ENCODE peak calls at places on chromosome 7, in eight cellular contexts. M is suprapubic skin, T is endodermal cell, B is NB4, N is psoas muscle, R is spleen, A is bronchial epithelial cell, K is cardiac muscle cell. X is an unnamed sample.

GRCh38 chr7:129781856-129782256 is 170.3 kb downstream of the NRF1 start:
- DNase-seq in M (no peak), T (peak; percentile 90), B (no peak), N (no peak), R (peak; percentile 71), A (no peak), K (no peak), X (no peak)

GRCh38 chr7:27585781-27586447 is 76.8 kb downstream of the HIBADH start:
- DNase-seq in M (no peak), T (no peak), B (no peak), N (no peak), R (no peak), A (no peak), K (no peak), X (no peak)

GRCh38 chr7:26631601-26632000 is 232.8 kb downstream of the SKAP2 start:
- DNase-seq in M (no peak), T (no peak), B (no peak), N (no peak), R (no peak), A (no peak), K (no peak), X (no peak)

GRCh38 chr7:150968056-150968455 is 10.1 kb downstream of the KCNH2 start:
- DNase-seq in M (no peak), T (no peak), B (no peak), N (no peak), R (no peak), A (no peak), K (peak; percentile 64), X (no peak)

GRCh38 chr7:106139253-106140251 is 27.4 kb upstream of the SYPL1 start:
- DNase-seq in M (no peak), T (no peak), B (no peak), N (peak; percentile 37), R (no peak), A (peak; percentile 17), K (peak; percentile 28), X (no peak)

GRCh38 chr7:149310113-149310836 is 48.3 kb downstream of the ZNF783 start:
- DNase-seq in M (no peak), T (no peak), B (peak; percentile 75), N (no peak), R (no peak), A (peak; percentile 84), K (peak; percentile 6), X (no peak)

GRCh38 chr7:17506090-17506489 is 207.6 kb downstream of the AHR start:
- DNase-seq in M (no peak), T (no peak), B (no peak), N (no peak), R (no peak), A (peak; percentile 40), K (no peak), X (no peak)

GRCh38 chr7:149714910-149715471 is 58.4 kb downstream of the ZNF467 start:
- DNase-seq in M (peak; percentile 78), T (no peak), B (no peak), N (no peak), R (peak; percentile 93), A (no peak), K (no peak), X (no peak)

GRCh38 chr7:20407585-20408466 is 77.1 kb downstream of the ITGB8 start:
- DNase-seq in M (no peak), T (peak; percentile 50), B (no peak), N (no peak), R (no peak), A (peak; percentile 80), K (peak; percentile 72), X (no peak)

GRCh38 chr7:74404741-74405140 is 49.0 kb upstream of the GTF2IRD1 start:
- DNase-seq in M (no peak), T (no peak), B (no peak), N (no peak), R (no peak), A (no peak), K (no peak), X (no peak)

GRCh38 chr7:44906980-44907379 is 21.6 kb upstream of the PURB start:
- DNase-seq in M (no peak), T (no peak), B (no peak), N (no peak), R (no peak), A (no peak), K (no peak), X (no peak)

GRCh38 chr7:53350241-53350640 is 314.8 kb downstream of the POM121L12 start:
- DNase-seq in M (no peak), T (peak; percentile 93), B (peak; percentile 57), N (no peak), R (no peak), A (peak; percentile 20), K (peak; percentile 67), X (no peak)

GRCh38 chr7:134514663-134515062 is 12.7 kb upstream of the AKR1B10 start:
- DNase-seq in M (no peak), T (no peak), B (peak; percentile 83), N (no peak), R (no peak), A (peak; percentile 83), K (peak; percentile 77), X (no peak)

GRCh38 chr7:144937199-144937598 is 101.3 kb upstream of the TPK1 start:
- DNase-seq in M (no peak), T (no peak), B (no peak), N (no peak), R (no peak), A (no peak), K (no peak), X (no peak)

GRCh38 chr7:107591410-107591809 is 11.4 kb downstream of the BCAP29 start:
- DNase-seq in M (no peak), T (no peak), B (no peak), N (no peak), R (no peak), A (no peak), K (no peak), X (no peak)

GRCh38 chr7:40694041-40694809 is 559.4 kb downstream of the SUGCT start:
- DNase-seq in M (no peak), T (no peak), B (no peak), N (no peak), R (no peak), A (no peak), K (no peak), X (no peak)

GRCh38 chr7:132095111-132095765 is 481.0 kb downstream of the PLXNA4 start:
- DNase-seq in M (no peak), T (peak; percentile 17), B (no peak), N (no peak), R (no peak), A (no peak), K (no peak), X (no peak)

DNA sequence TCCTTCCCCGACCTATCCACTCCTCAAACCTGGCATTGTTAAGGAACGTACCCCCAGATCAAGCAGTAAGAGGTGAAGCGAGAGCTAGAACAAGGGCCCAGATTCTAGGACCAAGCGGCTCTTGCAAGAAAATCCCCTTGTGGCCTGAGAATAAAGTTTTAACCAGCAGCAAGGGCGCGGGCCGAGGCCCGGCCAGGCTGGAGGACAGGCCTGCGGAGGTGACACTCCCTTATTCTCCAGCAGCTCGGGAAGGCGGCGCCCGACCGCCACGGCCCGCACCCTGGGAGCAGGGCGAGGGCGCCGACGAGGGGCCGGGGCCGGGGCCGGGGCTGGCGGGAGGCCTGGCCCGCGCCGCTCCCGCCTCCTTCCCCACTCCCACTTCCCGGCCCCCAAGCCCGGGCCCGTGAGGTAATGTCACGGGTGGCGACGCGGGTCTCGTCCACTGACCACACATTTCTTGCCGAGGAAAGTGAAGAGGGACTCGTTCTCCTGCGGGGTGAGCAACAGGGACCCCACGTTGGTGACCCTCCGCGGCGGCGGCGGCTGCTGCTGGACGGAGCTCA is 551 bp downstream of the WASL start:
- DNase-seq in M (peak; percentile 83), T (peak; percentile 77), B (peak; percentile 71), N (peak; percentile 59), R (peak; percentile 91), A (no peak), K (peak; percentile 47), X (no peak)
- TF ChIP-seq CTCF in M (no peak), T (peak; percentile 31), B (no peak), N (no peak), R (no peak), A (no peak), K (no peak), X (no peak)

GRCh38 chr7:7639421-7639820 is 1.1 kb upstream of the UMAD1 start:
- DNase-seq in M (no peak), T (no peak), B (peak; percentile 38), N (no peak), R (no peak), A (no peak), K (no peak), X (no peak)
- H3K4me3 ChIP-seq in M (peak overlapping the region; percentile 91), T (peak overlapping the region; percentile 96), B (peak overlapping the region; percentile 89), N (peak overlapping the region; percentile 89), R (peak overlapping the region; percentile 82), A (peak overlapping the region; percentile 88), K (peak overlapping the region; percentile 60), X (peak overlapping the region; percentile 82)

DNA sequence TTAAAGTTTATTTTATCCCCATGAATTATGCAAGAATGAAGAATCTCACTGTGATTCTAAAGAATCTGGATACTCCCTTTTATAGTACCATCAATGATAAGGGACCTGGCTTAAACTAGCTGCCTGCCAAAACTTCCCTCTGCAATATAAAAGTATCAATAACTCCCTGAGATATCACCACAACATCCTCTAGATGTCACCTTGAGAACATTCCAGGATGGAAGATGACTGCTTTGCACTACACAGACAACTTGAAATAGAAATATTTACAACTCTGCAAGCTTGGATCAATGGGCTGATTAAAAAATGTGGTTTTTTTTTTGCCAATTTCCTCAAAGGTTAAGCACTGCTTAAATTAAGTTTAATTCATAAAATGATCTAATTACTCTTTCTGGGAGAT is 142.0 kb downstream of the SLC25A13 start:
- DNase-seq in M (no peak), T (no peak), B (no peak), N (no peak), R (no peak), A (no peak), K (no peak), X (no peak)
- TF ChIP-seq CTCF in M (no peak), T (no peak), B (no peak), N (no peak), R (no peak), A (no peak), K (no peak), X (no peak)

GRCh38 chr7:98283127-98283886 is 1.8 kb downstream of the BRI3 start:
- DNase-seq in M (no peak), T (no peak), B (peak; percentile 85), N (peak; percentile 63), R (peak; percentile 85), A (peak; percentile 64), K (no peak), X (no peak)
- H3K4me3 ChIP-seq in M (peak overlapping the region; percentile 97), T (peak overlapping the region; percentile 88), B (no peak overlapping the region), N (peak overlapping the region; percentile 90), R (peak overlapping the region; percentile 60), A (peak overlapping the region; percentile 77), K (no peak overlapping the region), X (peak overlapping the region; percentile 70)

DNA sequence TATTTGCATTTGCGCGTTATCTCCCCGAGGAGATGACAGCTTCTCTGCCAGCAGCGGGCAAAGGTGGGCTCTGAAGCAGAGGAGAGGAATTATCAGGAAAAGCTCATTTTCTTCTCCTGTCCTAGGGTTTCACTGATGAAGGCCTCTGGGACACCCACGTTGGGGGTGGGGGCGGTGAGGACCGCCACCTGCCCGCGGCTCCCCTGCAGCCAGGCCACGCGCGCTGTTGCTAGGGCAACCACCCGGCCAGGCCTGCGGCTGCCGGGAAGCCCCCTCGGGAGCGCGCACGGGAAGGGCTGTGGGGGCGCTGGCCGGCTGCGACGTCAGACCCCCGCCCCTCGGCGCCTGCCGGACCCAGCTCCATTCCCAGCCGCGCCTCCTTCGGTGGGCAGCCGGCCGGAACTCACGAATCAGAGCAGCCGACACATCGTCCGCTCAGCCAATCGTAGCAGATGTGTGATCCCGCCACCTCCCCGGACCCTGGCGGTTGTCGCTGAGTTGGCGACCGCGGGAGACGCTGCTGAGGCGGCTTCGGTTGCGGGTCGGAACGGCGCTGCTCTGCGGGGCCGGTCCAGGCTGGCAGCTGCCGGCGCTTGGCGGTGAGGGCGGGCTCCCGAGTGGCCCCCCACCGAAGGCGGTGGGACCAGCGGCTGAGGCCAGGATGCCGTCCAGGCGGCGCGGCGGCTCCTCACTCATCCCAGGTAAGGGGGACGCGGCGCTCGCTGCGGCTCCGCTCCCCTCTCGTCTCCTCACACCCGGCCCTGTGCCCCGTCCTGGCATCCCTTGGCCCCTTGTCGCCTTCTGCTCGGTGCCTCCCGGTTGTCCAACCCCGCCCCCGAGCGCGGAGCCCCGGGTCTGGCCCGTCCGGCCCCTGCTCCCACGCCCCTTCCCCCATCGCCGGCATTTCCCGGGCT is at the start of gene TPST1:
- DNase-seq in M (peak; percentile 94), T (peak; percentile 99), B (peak; percentile 91), N (peak; percentile 83), R (peak; percentile 95), A (peak; percentile 63), K (peak; percentile 96), X (peak; percentile 96)
- TF ChIP-seq CTCF in M (peak; percentile 65), T (peak; percentile 77), B (peak; percentile 27), N (peak; percentile 31), R (peak; percentile 65), A (peak; percentile 68), K (peak; percentile 44), X (peak; percentile 65)